ENCODE peak calls at places on chromosomes 3 and 15, in nine cellular contexts. Q, A, E, Y, L, G, I, U and K are unnamed samples.

GRCh38 chr3:58529516-58530353 is 7.3 kb downstream of the ACOX2 start:
- DNase-seq in Q (peak), A (no peak), E (no peak), Y (no peak), L (no peak), G (no peak), I (no peak), U (no peak), K (no peak)

GRCh38 chr3:17795280-17795679 is 52.8 kb upstream of the TBC1D5 start:
- DNase-seq in Q (no peak), A (no peak), E (no peak), Y (no peak), L (no peak), G (no peak), I (no peak), U (no peak), K (no peak)

GRCh38 chr3:36597422-36597821 is 166.9 kb downstream of the DCLK3 start:
- DNase-seq in Q (peak), A (no peak), E (no peak), Y (no peak), L (no peak), G (no peak), I (no peak), U (no peak), K (no peak)

GRCh38 chr3:170155604-170156003 is 25.9 kb downstream of the PHC3 start:
- DNase-seq in Q (no peak), A (no peak), E (no peak), Y (no peak), L (no peak), G (no peak), I (no peak), U (no peak), K (no peak)

GRCh38 chr15:69810441-69811071 is 287.2 kb downstream of the TLE3 start:
- DNase-seq in Q (no peak), A (no peak), E (no peak), Y (no peak), L (no peak), G (no peak), I (no peak), U (no peak), K (no peak)

GRCh38 chr3:9101286-9101685 is 138.0 kb upstream of the RAD18 start:
- DNase-seq in Q (no peak), A (no peak), E (no peak), Y (no peak), L (no peak), G (no peak), I (no peak), U (no peak), K (no peak)

GRCh38 chr15:87118424-87118823 is 1038.8 kb downstream of the AGBL1 start:
- DNase-seq in Q (no peak), A (no peak), E (no peak), Y (no peak), L (no peak), G (no peak), I (no peak), U (no peak), K (no peak)

GRCh38 chr15:100043069-100043641 is 298.6 kb downstream of the ADAMTS17 start:
- DNase-seq in Q (peak), A (no peak), E (no peak), Y (no peak), L (no peak), G (no peak), I (no peak), U (no peak), K (peak)

GRCh38 chr15:58522865-58523264 is 91.1 kb downstream of the LIPC start:
- DNase-seq in Q (no peak), A (no peak), E (no peak), Y (no peak), L (no peak), G (no peak), I (no peak), U (no peak), K (peak)

GRCh38 chr15:50873935-50874353 is 34.5 kb upstream of the AP4E1 start:
- DNase-seq in Q (no peak), A (no peak), E (no peak), Y (no peak), L (no peak), G (no peak), I (no peak), U (no peak), K (no peak)

GRCh38 chr15:63331456-63331855 is 50.2 kb downstream of the CA12 start:
- DNase-seq in Q (peak), A (no peak), E (no peak), Y (no peak), L (no peak), G (no peak), I (peak), U (no peak), K (no peak)

GRCh38 chr3:129276385-129276784 is 2.3 kb upstream of the HMCES start:
- DNase-seq in Q (no peak), A (no peak), E (no peak), Y (no peak), L (no peak), G (no peak), I (no peak), U (peak), K (no peak)

GRCh38 chr3:194824676-194825075 is 139.0 kb downstream of the FAM43A start:
- DNase-seq in Q (peak), A (no peak), E (no peak), Y (no peak), L (no peak), G (no peak), I (no peak), U (no peak), K (peak)

GRCh38 chr3:45123030-45123429 is 23.1 kb downstream of the CDCP1 start:
- DNase-seq in Q (no peak), A (no peak), E (no peak), Y (peak), L (no peak), G (no peak), I (no peak), U (no peak), K (peak)

GRCh38 chr15:100720406-100720967 is 118.1 kb downstream of the ASB7 start:
- DNase-seq in Q (no peak), A (no peak), E (no peak), Y (no peak), L (no peak), G (no peak), I (no peak), U (no peak), K (no peak)

GRCh38 chr3:127157181-127157828 is 35.6 kb upstream of the PRR23E start:
- DNase-seq in Q (no peak), A (no peak), E (peak), Y (no peak), L (no peak), G (no peak), I (no peak), U (no peak), K (no peak)